ENCODE peak calls at places on chromosomes 3 and 15, in five cellular contexts. Y, Z, G, C and I are unnamed samples.
A peak's percentile ranks its signal among the peaks of the same experiment; 100 is the strongest.

GRCh38 chr3:120850326-120851295 is 57.4 kb upstream of the STXBP5L start:
- DNase-seq in G (no peak), C (peak; percentile 21), Z (no peak), Y (no peak), I (no peak)

GRCh38 chr3:53071882-53072431 is 26.1 kb upstream of the SFMBT1 start:
- DNase-seq in G (no peak), C (no peak), Z (no peak), Y (peak; percentile 37), I (no peak)

GRCh38 chr3:120442975-120443517 is 7.7 kb downstream of the FSTL1 start:
- DNase-seq in Y (no peak), Z (no peak), C (no peak), G (peak; percentile 47), I (no peak)

GRCh38 chr3:98966862-98967554 is 65.5 kb upstream of the DCBLD2 start:
- DNase-seq in G (peak; percentile 71), Z (no peak), Y (no peak), C (no peak), I (no peak)

GRCh38 chr3:24367681-24368264 is 126.9 kb downstream of the THRB start:
- DNase-seq in Z (no peak), G (no peak), Y (no peak), C (no peak), I (no peak)

GRCh38 chr3:161310649-161311423 is 60.5 kb downstream of the SPTSSB start:
- DNase-seq in Y (no peak), G (no peak), C (no peak), Z (no peak), I (no peak)

GRCh38 chr3:72182206-72182605 is 397.3 kb upstream of the PROK2 start:
- DNase-seq in C (no peak), Y (no peak), Z (no peak), G (no peak), I (no peak)

GRCh38 chr3:66542153-66542552 is 41.3 kb upstream of the LRIG1 start:
- DNase-seq in C (no peak), Y (no peak), Z (no peak), G (no peak), I (no peak)

GRCh38 chr15:49813615-49814014 is 192.8 kb downstream of the DTWD1 start:
- DNase-seq in G (no peak), Y (no peak), C (no peak), Z (no peak), I (no peak)

GRCh38 chr15:23416349-23417276 is 30.4 kb downstream of the GOLGA6L2 start:
- DNase-seq in G (no peak), Y (no peak), C (no peak), Z (no peak), I (no peak)

GRCh38 chr3:103786296-103786695 is 1351.5 kb downstream of the ZPLD1 start:
- DNase-seq in Y (no peak), G (peak; percentile 23), C (no peak), Z (no peak), I (no peak)

GRCh38 chr3:123739754-123740153 is 144.4 kb downstream of the MYLK start:
- DNase-seq in C (no peak), Z (no peak), Y (no peak), G (peak; percentile 93), I (no peak)

GRCh38 chr3:176663819-176664218 is 533.5 kb downstream of the TBL1XR1 start:
- DNase-seq in Y (no peak), G (peak; percentile 57), Z (no peak), C (no peak), I (no peak)

GRCh38 chr15:71051539-71051938 is 63.7 kb upstream of the THSD4 start:
- DNase-seq in Z (no peak), G (peak; percentile 54), C (no peak), Y (peak; percentile 45), I (no peak)